ENCODE peak calls at places on chromosomes 16 and 17, in five cellular contexts. I, B, Y, H and Q are unnamed samples.

GRCh38 chr17:27518750-27519521 is 62.7 kb downstream of the KSR1 start:
- DNase-seq in B (no peak), Y (no peak), I (no peak), H (no peak), Q (no peak)

GRCh38 chr17:65057520-65058075 is 1.1 kb upstream of the GNA13 start:
- DNase-seq in Y (no peak), B (no peak), H (no peak), I (no peak), Q (no peak)

GRCh38 chr17:44222112-44222869 is 2.8 kb upstream of the UBTF start:
- DNase-seq in Y (peak), I (peak), B (peak), H (peak), Q (no peak)

GRCh38 chr16:17853958-17854357 is 383.2 kb upstream of the XYLT1 start:
- DNase-seq in H (no peak), I (no peak), Y (no peak), B (no peak), Q (no peak)

GRCh38 chr17:2685696-2686095 is 25.9 kb downstream of the CLUH start:
- DNase-seq in Y (no peak), B (no peak), I (no peak), H (no peak), Q (no peak)

GRCh38 chr16:12132290-12132689 is 155.8 kb downstream of the SNX29 start:
- DNase-seq in B (no peak), I (peak), Y (no peak), H (no peak), Q (no peak)

GRCh38 chr16:85936761-85937343 is 37.9 kb downstream of the IRF8 start:
- DNase-seq in H (no peak), I (no peak), Y (no peak), B (no peak), Q (no peak)

GRCh38 chr17:68085751-68086445 is 50.4 kb downstream of the KPNA2 start:
- DNase-seq in I (no peak), Y (no peak), B (no peak), H (no peak), Q (no peak)

GRCh38 chr16:10584956-10585561 is 4.7 kb upstream of the EMP2 start:
- DNase-seq in H (no peak), Y (no peak), B (no peak), I (no peak), Q (no peak)

GRCh38 chr17:8867361-8867981 is at the start of gene PIK3R6:
- DNase-seq in B (no peak), H (no peak), Y (peak), I (no peak), Q (no peak)

GRCh38 chr16:72927199-72928088 is 120.5 kb downstream of the ZFHX3 start:
- DNase-seq in Y (no peak), B (no peak), I (peak), H (no peak), Q (peak)

GRCh38 chr17:19306160-19307111 is 56.1 kb downstream of the B9D1 start:
- DNase-seq in B (no peak), H (no peak), Y (peak), I (no peak), Q (no peak)

GRCh38 chr17:58341861-58342475 is 10.0 kb downstream of the SUPT4H1 start:
- DNase-seq in Y (no peak), B (no peak), I (no peak), H (no peak), Q (no peak)

GRCh38 chr16:89924298-89924924 is 1.3 kb downstream of the TUBB3 start:
- DNase-seq in I (peak), H (peak), B (peak), Y (peak), Q (no peak)

GRCh38 chr16:80720759-80721470 is 83.5 kb downstream of the CDYL2 start:
- DNase-seq in Y (no peak), I (no peak), B (no peak), H (no peak), Q (peak)

GRCh38 chr17:75878174-75878998 is at the start of gene TRIM47:
- DNase-seq in H (peak), I (peak), Y (no peak), B (peak), Q (no peak)
- H3K27ac ChIP-seq in H (peak), I (no peak), Y (peak), B (peak), Q (peak)

DNA sequence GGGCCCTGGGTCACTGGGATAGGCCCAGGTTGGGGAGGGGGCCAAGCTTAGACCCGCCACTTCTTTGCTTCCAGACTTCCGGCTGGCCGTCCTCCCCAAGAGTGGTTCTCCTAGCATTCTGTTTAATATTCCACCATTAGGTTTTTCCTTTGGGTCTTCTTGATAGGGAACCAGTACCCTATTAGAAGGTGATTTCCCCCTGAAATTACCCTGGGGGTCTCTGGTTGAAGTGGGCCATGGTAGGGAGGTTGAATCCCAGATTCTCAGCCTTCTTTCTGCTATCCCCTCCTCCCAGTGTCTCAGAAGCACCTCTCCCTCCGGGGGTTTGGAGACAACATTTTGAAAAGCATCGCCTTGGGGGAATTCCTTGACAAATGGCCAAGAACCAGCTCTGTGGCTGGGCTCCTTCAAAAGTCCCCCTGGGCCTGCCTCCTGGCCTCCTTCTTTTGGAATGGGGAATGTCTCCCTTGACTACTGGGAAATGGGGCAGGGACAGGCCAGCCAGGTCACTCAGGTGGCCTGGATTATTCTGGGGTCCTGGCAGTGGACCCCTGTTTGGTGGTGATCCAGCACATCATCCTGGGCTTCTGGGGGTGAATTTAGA is 5.7 kb downstream of the LASP1 start:
- DNase-seq in Y (no peak), H (no peak), B (peak), I (peak), Q (no peak)
- H3K27ac ChIP-seq in Y (no peak), H (no peak), B (peak), I (no peak), Q (no peak)

GRCh38 chr17:38418693-38419507 is 9.4 kb upstream of the ARHGAP23 start:
- DNase-seq in Y (no peak), I (no peak), B (no peak), H (peak), Q (no peak)

GRCh38 chr17:38421224-38421841 is 6.9 kb upstream of the ARHGAP23 start:
- DNase-seq in B (no peak), I (peak), Y (no peak), H (peak), Q (no peak)

GRCh38 chr17:38418069-38418692 is 10.1 kb upstream of the ARHGAP23 start:
- DNase-seq in Y (no peak), I (no peak), H (no peak), B (no peak), Q (no peak)

GRCh38 chr17:38420518-38420917 is 7.7 kb upstream of the ARHGAP23 start:
- DNase-seq in Y (no peak), H (no peak), B (no peak), I (no peak), Q (no peak)

DNA sequence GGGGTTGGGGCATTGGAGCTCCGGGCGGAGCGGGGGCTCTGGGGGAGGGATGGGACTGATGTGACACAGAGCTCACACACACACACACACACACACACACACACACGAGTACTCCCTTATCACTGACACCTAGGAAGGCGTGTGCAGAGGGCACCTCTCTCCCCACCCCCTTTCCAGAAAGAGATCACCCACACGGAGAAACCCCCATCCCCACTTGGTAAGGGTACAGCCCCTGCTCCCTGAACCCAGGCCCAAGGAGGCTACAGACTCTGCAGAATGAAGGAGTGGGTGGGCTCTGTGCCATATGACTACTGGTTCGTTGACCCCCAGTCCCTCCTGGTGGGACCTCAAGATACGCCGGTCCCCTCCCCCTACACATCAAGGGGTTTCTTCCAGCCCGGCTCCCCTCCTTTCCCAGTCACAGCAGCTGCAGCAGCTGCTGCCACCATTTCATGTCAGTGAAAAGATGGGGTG is 8.7 kb upstream of the ARHGAP23 start:
- DNase-seq in B (no peak), Y (no peak), H (no peak), I (no peak), Q (no peak)
- H3K27ac ChIP-seq in B (no peak), Y (no peak), H (no peak), I (no peak), Q (no peak)

GRCh38 chr16:648786-649589 is at the start of gene WDR90:
- DNase-seq in Y (peak), B (peak), I (peak), H (peak), Q (peak)

GRCh38 chr16:652454-653021 is 3.4 kb downstream of the WDR90 start:
- DNase-seq in B (no peak), Y (no peak), I (no peak), H (no peak), Q (no peak)

GRCh38 chr16:654034-654433 is 4.9 kb downstream of the WDR90 start:
- DNase-seq in I (no peak), Y (no peak), B (no peak), H (no peak), Q (no peak)

GRCh38 chr16:649646-650045 is 481 bp downstream of the WDR90 start:
- DNase-seq in Y (no peak), B (no peak), I (no peak), H (no peak), Q (no peak)

GRCh38 chr16:651844-652243 is 2.7 kb downstream of the WDR90 start:
- DNase-seq in B (no peak), H (no peak), Y (no peak), I (no peak), Q (no peak)
- H3K27ac ChIP-seq in B (no peak), H (no peak), Y (no peak), I (no peak), Q (no peak)

GRCh38 chr17:81962499-81963441 is 1.8 kb upstream of the NOTUM start:
- DNase-seq in B (no peak), Y (no peak), I (no peak), H (no peak), Q (no peak)

GRCh38 chr17:81959362-81960129 is 1.4 kb downstream of the NOTUM start:
- DNase-seq in Y (peak), B (peak), H (peak), I (peak), Q (no peak)

GRCh38 chr17:81961554-81962498 is 839 bp upstream of the NOTUM start:
- DNase-seq in I (no peak), Y (no peak), B (no peak), H (no peak), Q (no peak)

GRCh38 chr17:81960130-81960958 is 643 bp downstream of the NOTUM start:
- DNase-seq in Y (no peak), B (no peak), I (no peak), H (peak), Q (no peak)

DNA sequence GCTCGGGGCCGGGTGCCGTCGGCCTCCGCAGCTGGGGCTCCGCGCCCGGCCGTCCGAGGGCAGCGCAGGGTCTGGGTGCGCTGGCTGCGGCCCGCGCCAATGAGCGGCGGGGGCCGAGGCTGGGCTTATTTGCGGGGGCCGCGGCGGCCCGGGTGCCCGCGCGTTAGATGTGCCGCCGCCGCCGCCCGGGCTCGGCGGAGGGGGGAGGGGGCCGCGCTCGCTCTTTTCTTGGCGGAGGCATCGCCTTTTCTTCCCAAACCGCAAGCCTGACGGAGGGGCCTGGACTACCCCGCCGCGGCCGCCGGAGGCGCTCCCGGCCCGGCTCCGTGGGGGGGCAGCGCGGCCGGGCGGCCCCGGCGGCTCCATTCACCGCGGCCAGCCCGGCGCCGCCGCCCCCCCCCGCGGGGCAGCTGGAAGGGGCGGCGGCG is at the start of gene NOTUM:
- DNase-seq in B (no peak), H (peak), I (peak), Y (no peak), Q (no peak)
- H3K27ac ChIP-seq in B (no peak), H (peak), I (no peak), Y (no peak), Q (no peak)

GRCh38 chr17:61352771-61353170 is 46.9 kb upstream of the TBX2 start:
- DNase-seq in Y (no peak), I (no peak), H (no peak), B (no peak), Q (no peak)
- H3K27ac ChIP-seq in Y (no peak), I (no peak), H (no peak), B (no peak), Q (no peak)

DNA sequence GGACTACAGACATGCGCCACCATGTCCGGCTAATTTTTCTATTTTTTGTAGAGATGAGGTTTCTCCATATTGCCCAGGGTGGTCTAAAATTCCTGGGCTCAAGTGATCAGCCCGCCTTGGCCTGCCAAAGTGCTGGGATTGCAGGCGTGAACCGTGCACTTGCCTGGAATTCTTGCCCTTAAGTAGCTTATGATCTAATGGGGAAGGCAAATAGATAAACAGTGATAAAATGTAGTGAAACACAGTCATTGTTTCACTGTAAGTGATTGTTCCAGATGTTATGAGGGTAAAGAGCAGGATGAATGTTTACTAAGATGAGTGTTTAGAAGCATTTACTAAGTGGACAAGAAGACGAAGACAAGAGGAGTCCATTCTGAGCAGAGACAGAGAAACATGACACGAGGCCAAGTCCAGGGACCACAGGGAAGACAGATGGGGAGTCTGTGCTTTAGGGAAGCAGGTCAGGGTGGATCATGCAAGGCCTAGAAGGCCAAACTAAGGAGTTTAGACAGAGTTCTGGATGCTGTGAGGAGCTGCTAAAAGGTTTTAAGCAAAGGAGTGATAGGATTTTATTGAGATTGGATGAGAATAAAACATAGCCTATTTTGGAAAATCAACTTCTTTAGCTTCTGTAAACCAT is 36.9 kb downstream of the YPEL2 start:
- DNase-seq in B (no peak), H (no peak), Y (no peak), I (no peak), Q (no peak)
- H3K27ac ChIP-seq in B (peak), H (peak), Y (no peak), I (peak), Q (peak)